ENCODE peak calls at places on chromosomes 4 and X, in four cellular contexts. R is HCEC 1CT, M is suprapubic skin, G is EL. I is an unnamed sample.
A peak's percentile ranks its signal among the peaks of the same experiment; 100 is the strongest.

GRCh38 chr4:155624478-155624877 is 42.2 kb upstream of the GUCY1A1 start:
- DNase-seq in R (no peak), G (no peak), M (no peak), I (no peak)

GRCh38 chrX:26918633-26919032 is 544.5 kb downstream of the PPP4R3C start:
- DNase-seq in M (no peak), R (no peak), G (no peak), I (no peak)

GRCh38 chrX:107448625-107449468 is 605 bp upstream of the FRMPD3 start:
- DNase-seq in G (peak; percentile 2), M (no peak), R (no peak), I (no peak)

GRCh38 chr4:7192252-7193039 is at the start of gene SORCS2:
- DNase-seq in R (peak; percentile 11), M (no peak), G (peak; percentile 65), I (peak; percentile 39)

GRCh38 chrX:107226766-107227165 is 20.4 kb downstream of the DNAAF6 start:
- DNase-seq in M (no peak), G (peak; percentile 2), R (peak; percentile 18), I (no peak)

GRCh38 chr4:102139932-102140331 is 205.3 kb downstream of the SLC39A8 start:
- DNase-seq in R (no peak), G (no peak), M (no peak), I (no peak)

GRCh38 chr4:74297556-74297955 is 10.7 kb upstream of the EPGN start:
- DNase-seq in R (no peak), M (no peak), G (no peak), I (no peak)

GRCh38 chr4:8192748-8193738 is 6.0 kb upstream of the SH3TC1 start:
- DNase-seq in R (peak; percentile 22), G (peak; percentile 23), M (no peak), I (peak; percentile 28)

GRCh38 chr4:94934201-94934600 is 176.4 kb downstream of the BMPR1B start:
- DNase-seq in M (no peak), G (no peak), R (peak; percentile 46), I (peak; percentile 69)

GRCh38 chr4:86344127-86344526 is 15.7 kb downstream of the MAPK10 start:
- DNase-seq in R (no peak), M (no peak), G (no peak), I (no peak)

GRCh38 chr4:183589710-183590109 is 69.3 kb downstream of the RWDD4 start:
- DNase-seq in G (peak; percentile 32), R (no peak), M (no peak), I (no peak)

GRCh38 chr4:32258986-32259385 is 1538.8 kb downstream of the PCDH7 start:
- DNase-seq in G (no peak), R (no peak), M (no peak), I (no peak)

GRCh38 chr4:76547167-76547760 is 112.2 kb downstream of the SHROOM3 start:
- DNase-seq in M (no peak), G (peak; percentile 22), R (no peak), I (no peak)

GRCh38 chrX:37746951-37747350 is 32.9 kb upstream of the CYBB start:
- DNase-seq in G (no peak), R (no peak), M (no peak), I (no peak)

GRCh38 chrX:136689441-136689840 is 41.5 kb downstream of the CD40LG start:
- DNase-seq in G (peak; percentile 4), M (no peak), R (no peak), I (peak; percentile 20)

GRCh38 chr4:147057631-147057980 is 111.9 kb upstream of the TTC29 start:
- DNase-seq in G (peak; percentile 48), R (peak; percentile 5), M (no peak), I (peak; percentile 41)

GRCh38 chr4:19309365-19309764 is 942.3 kb upstream of the SLIT2 start:
- DNase-seq in M (no peak), R (peak; percentile 60), G (peak; percentile 65), I (peak; percentile 74)

GRCh38 chr4:154416183-154416543 is 75.4 kb downstream of the DCHS2 start:
- DNase-seq in M (no peak), R (no peak), G (peak; percentile 1), I (no peak)

GRCh38 chr4:3010998-3011397 is 47.6 kb downstream of the GRK4 start:
- DNase-seq in R (peak; percentile 73), G (peak; percentile 68), M (peak; percentile 80), I (peak; percentile 78)

GRCh38 chr4:25019501-25019900 is 11.2 kb downstream of the LGI2 start:
- DNase-seq in G (no peak), R (no peak), M (no peak), I (no peak)

GRCh38 chr4:60683357-60683756 is 516.8 kb upstream of the ADGRL3 start:
- DNase-seq in G (peak; percentile 91), R (peak; percentile 39), M (no peak), I (peak; percentile 94)

GRCh38 chrX:18149454-18149853 is 71.2 kb downstream of the BEND2 start:
- DNase-seq in M (no peak), G (no peak), R (no peak), I (no peak)